ENCODE peak calls at places on chromosomes 2 and 18, in nine cellular contexts. T, L, J, Y, M, X, P, D and N are unnamed samples.

GRCh38 chr2:101740555-101740964 is 43.1 kb downstream of the MAP4K4 start:
- DNase-seq in T (no peak), L (no peak), J (no peak), Y (no peak), M (no peak), X (no peak), P (no peak), D (no peak), N (no peak)

GRCh38 chr2:179272406-179273192 is 8.0 kb upstream of the SESTD1 start:
- DNase-seq in T (no peak), L (peak; percentile 51), J (no peak), Y (peak; percentile 68), M (no peak), X (no peak), P (no peak), D (no peak), N (no peak)

GRCh38 chr2:27545348-27546141 is 37.3 kb upstream of the ZNF512 start:
- DNase-seq in T (no peak), L (no peak), J (no peak), Y (peak; percentile 36), M (no peak), X (no peak), P (no peak), D (no peak), N (peak; percentile 23)

GRCh38 chr2:224958873-224959272 is 83.4 kb downstream of the DOCK10 start:
- DNase-seq in T (no peak), L (no peak), J (no peak), Y (no peak), M (no peak), X (no peak), P (no peak), D (no peak), N (no peak)

GRCh38 chr18:75067996-75068645 is 140.8 kb downstream of the PTGR3 start:
- DNase-seq in T (no peak), L (no peak), J (peak; percentile 36), Y (no peak), M (no peak), X (no peak), P (no peak), D (no peak), N (no peak)

GRCh38 chr18:4101009-4101408 is 354.1 kb downstream of the DLGAP1 start:
- DNase-seq in T (no peak), L (no peak), J (no peak), Y (no peak), M (no peak), X (no peak), P (no peak), D (no peak), N (no peak)

GRCh38 chr2:231456295-231457004 is 7.8 kb downstream of the NCL start:
- DNase-seq in T (no peak), L (no peak), J (no peak), Y (no peak), M (no peak), X (no peak), P (no peak), D (no peak), N (no peak)

GRCh38 chr18:22422909-22423548 is 5.3 kb upstream of the CTAGE1 start:
- DNase-seq in T (no peak), L (no peak), J (no peak), Y (no peak), M (no peak), X (peak; percentile 42), P (no peak), D (no peak), N (no peak)

GRCh38 chr18:3526421-3527354 is 76.7 kb downstream of the TGIF1 start:
- DNase-seq in T (peak; percentile 81), L (no peak), J (no peak), Y (peak; percentile 72), M (peak; percentile 79), X (peak; percentile 33), P (no peak), D (no peak), N (no peak)

GRCh38 chr18:8802031-8802679 is 96.8 kb downstream of the MTCL1 start:
- DNase-seq in T (no peak), L (no peak), J (no peak), Y (no peak), M (no peak), X (no peak), P (no peak), D (no peak), N (no peak)

GRCh38 chr2:37472959-37473358 is 128.5 kb downstream of the QPCT start:
- DNase-seq in T (no peak), L (peak; percentile 52), J (no peak), Y (peak; percentile 64), M (peak; percentile 12), X (no peak), P (no peak), D (no peak), N (no peak)
- TF ChIP-seq CTCF in T (no peak), L (no peak), J (no peak), Y (no peak), M (no peak), X (no peak), P (no peak), D (no peak), N (no peak)

GRCh38 chr2:191838526-191838925 is 8.4 kb downstream of the CAVIN2 start:
- DNase-seq in T (no peak), L (no peak), J (no peak), Y (no peak), M (no peak), X (no peak), P (no peak), D (no peak), N (no peak)

GRCh38 chr2:191836471-191836852 is 10.4 kb downstream of the CAVIN2 start:
- DNase-seq in T (no peak), L (no peak), J (no peak), Y (no peak), M (no peak), X (no peak), P (no peak), D (no peak), N (no peak)

GRCh38 chr2:191835539-191836350 is 11.1 kb downstream of the CAVIN2 start:
- DNase-seq in T (no peak), L (no peak), J (peak; percentile 89), Y (peak; percentile 19), M (peak; percentile 63), X (no peak), P (no peak), D (no peak), N (no peak)

GRCh38 chr2:191835100-191835499 is 11.8 kb downstream of the CAVIN2 start:
- DNase-seq in T (no peak), L (no peak), J (no peak), Y (no peak), M (no peak), X (no peak), P (no peak), D (no peak), N (no peak)

GRCh38 chr2:191836853-191837769 is 9.8 kb downstream of the CAVIN2 start:
- DNase-seq in T (no peak), L (no peak), J (no peak), Y (no peak), M (no peak), X (no peak), P (no peak), D (no peak), N (no peak)
- H3K4me3 ChIP-seq in T (no peak overlapping the region), L (no peak overlapping the region), J (no peak overlapping the region), Y (no peak overlapping the region), M (no peak overlapping the region), X (no peak overlapping the region), P (no peak overlapping the region), D (peak overlapping the region; percentile 79), N (no peak overlapping the region)

DNA sequence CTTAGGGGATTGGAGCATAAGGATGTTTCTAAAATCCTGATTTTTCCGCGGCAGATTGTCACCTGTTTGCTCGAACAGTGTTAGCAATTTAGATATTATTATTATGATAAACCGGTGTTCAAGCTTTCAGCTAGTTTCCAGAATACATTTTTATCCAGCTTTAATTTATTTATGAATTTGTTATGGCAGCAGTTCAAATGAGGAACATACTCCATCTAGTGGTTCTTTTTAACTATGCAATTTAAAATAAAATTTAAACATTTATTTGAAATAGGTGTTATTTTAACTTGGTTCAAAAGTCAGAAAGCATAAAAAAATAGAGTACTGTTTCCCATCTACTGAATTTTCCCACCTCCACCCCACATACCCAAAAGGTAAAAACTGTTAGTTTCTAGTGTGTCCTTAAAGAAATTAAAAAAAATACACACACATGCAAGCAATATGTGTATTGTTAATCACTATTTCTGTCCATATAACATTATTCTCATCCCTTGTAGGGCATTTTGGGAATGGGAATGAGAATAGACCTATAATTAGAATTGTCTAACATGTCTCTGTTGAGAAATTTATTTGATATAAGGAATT is 23.2 kb downstream of the ACOXL start:
- DNase-seq in T (peak; percentile 21), L (no peak), J (no peak), Y (peak; percentile 16), M (no peak), X (no peak), P (no peak), D (no peak), N (no peak)
- TF ChIP-seq CTCF in T (peak; percentile 69), L (peak; percentile 82), J (peak; percentile 83), Y (peak; percentile 37), M (peak; percentile 77), X (peak; percentile 60), P (peak; percentile 54), D (peak; percentile 72), N (peak; percentile 9)

DNA sequence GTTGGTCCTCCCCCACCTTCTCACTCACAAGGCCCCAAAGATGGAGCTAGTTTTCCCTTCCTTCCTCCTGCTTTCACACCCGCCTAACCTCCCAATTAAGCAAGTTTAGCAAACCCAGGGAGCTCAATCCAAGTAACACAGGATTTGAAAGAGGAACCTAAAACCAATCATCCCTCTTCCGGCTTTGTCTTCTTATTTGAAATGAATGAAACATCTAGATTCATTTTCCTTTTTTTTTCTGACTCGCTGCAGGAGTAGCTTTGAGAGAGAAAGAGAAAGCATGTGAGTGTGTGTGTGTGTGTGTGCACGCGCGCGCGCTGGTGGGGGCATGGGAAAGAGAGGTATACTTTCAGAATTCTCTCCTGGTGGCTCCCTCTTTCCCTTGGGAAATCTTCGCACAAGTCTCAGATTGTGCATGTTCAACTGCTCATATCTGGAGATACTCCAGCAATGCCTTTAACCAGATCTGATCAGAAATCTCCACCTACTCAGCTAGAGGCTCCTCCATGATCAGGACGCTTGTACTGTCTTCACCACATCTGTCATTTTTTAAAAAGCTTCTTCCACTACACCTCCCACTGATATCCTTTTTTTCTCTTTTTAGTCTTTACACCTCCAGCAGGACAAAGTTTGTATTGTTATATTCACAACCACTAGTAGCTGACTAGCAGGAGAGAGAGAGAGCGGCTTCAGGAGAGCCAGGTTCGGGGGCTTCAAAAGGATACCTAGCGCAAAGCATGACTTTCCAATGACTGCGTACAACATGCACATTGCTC is 1.6 kb downstream of the SLC8A1 start:
- DNase-seq in T (no peak), L (no peak), J (no peak), Y (peak; percentile 78), M (peak; percentile 20), X (no peak), P (no peak), D (peak; percentile 39), N (no peak)
- H3K4me3 ChIP-seq in T (no peak overlapping the region), L (peak overlapping the region; percentile 65), J (peak overlapping the region; percentile 85), Y (peak overlapping the region; percentile 82), M (peak overlapping the region; percentile 77), X (peak overlapping the region; percentile 84), P (peak overlapping the region; percentile 78), D (peak overlapping the region; percentile 71), N (peak overlapping the region; percentile 67)